ENCODE peak calls at places on chromosomes 3 and 15, in nine cellular contexts. E is fibroblast of lung; W is SK-N-SH; S is lower lobe of right lung; D is CD4-positive, CD25-positive, alpha-beta regulatory T cell; Q is gastrocnemius medialis; R is upper lobe of right lung; F is SJSA1; J is PC-3. L is an unnamed sample.

GRCh38 chr15:81419304-81419943 is 45.4 kb upstream of the TMC3 start:
- DNase-seq in E (peak; percentile 56), W (no peak), S (no peak), D (no peak), Q (no peak), R (no peak), F (no peak), J (peak; percentile 68), L (no peak)

GRCh38 chr15:39593071-39594055 is 12.5 kb downstream of the THBS1 start:
- DNase-seq in E (peak; percentile 3), W (no peak), S (no peak), D (no peak), Q (no peak), R (no peak), F (no peak), J (peak; percentile 1), L (no peak)

GRCh38 chr3:184300377-184300717 is 1.3 kb downstream of the PSMD2 start:
- DNase-seq in E (peak; percentile 72), W (no peak), S (no peak), D (no peak), Q (no peak), R (no peak), F (no peak), J (peak; percentile 86), L (no peak)

GRCh38 chr15:87871738-87872315 is 384.7 kb downstream of the NTRK3 start:
- DNase-seq in E (peak; percentile 45), W (no peak), S (no peak), D (no peak), Q (no peak), R (no peak), F (no peak), J (no peak), L (no peak)

GRCh38 chr3:20225769-20226168 is 39.8 kb upstream of the SGO1 start:
- DNase-seq in E (peak; percentile 22), W (peak; percentile 28), S (no peak), D (no peak), Q (no peak), R (no peak), F (no peak), J (peak; percentile 61), L (no peak)

GRCh38 chr15:59158701-59159034 is 48.0 kb upstream of the LDHAL6B start:
- DNase-seq in E (no peak), W (no peak), S (peak; percentile 84), D (no peak), Q (no peak), R (peak; percentile 82), F (no peak), J (no peak), L (no peak)

GRCh38 chr15:92463352-92463751 is 69.7 kb downstream of the ST8SIA2 start:
- DNase-seq in E (no peak), W (no peak), S (no peak), D (no peak), Q (no peak), R (no peak), F (no peak), J (no peak), L (no peak)

GRCh38 chr3:101849714-101850326 is 506 bp downstream of the NFKBIZ start:
- DNase-seq in E (no peak), W (peak; percentile 76), S (peak; percentile 76), D (peak; percentile 42), Q (no peak), R (peak; percentile 82), F (no peak), J (peak; percentile 39), L (peak; percentile 73)

GRCh38 chr3:166837535-166837934 is 542.6 kb downstream of the ZBBX start:
- DNase-seq in E (no peak), W (peak; percentile 24), S (no peak), D (no peak), Q (no peak), R (no peak), F (no peak), J (peak; percentile 66), L (no peak)

GRCh38 chr15:73987646-73988045 is 4.4 kb downstream of the STOML1 start:
- DNase-seq in E (no peak), W (no peak), S (no peak), D (no peak), Q (no peak), R (no peak), F (no peak), J (no peak), L (no peak)

GRCh38 chr3:129046037-129046731 is 14.4 kb upstream of the GP9 start:
- DNase-seq in E (no peak), W (no peak), S (no peak), D (no peak), Q (no peak), R (no peak), F (no peak), J (no peak), L (no peak)

GRCh38 chr15:70050447-70050846 is 47.3 kb downstream of the TLE3 start:
- DNase-seq in E (no peak), W (no peak), S (no peak), D (no peak), Q (no peak), R (no peak), F (no peak), J (no peak), L (peak; percentile 8)

GRCh38 chr3:152556731-152557254 is 278.1 kb upstream of the P2RY1 start:
- DNase-seq in E (peak; percentile 59), W (no peak), S (no peak), D (no peak), Q (peak; percentile 22), R (no peak), F (no peak), J (peak; percentile 10), L (no peak)

GRCh38 chr3:81451611-81452010 is 309.8 kb downstream of the GBE1 start:
- DNase-seq in E (peak; percentile 74), W (no peak), S (no peak), D (no peak), Q (no peak), R (no peak), F (no peak), J (peak; percentile 94), L (no peak)

GRCh38 chr3:141556034-141556433 is 69.2 kb downstream of the RASA2 start:
- DNase-seq in E (peak; percentile 46), W (no peak), S (no peak), D (no peak), Q (no peak), R (no peak), F (no peak), J (no peak), L (no peak)

GRCh38 chr3:112813723-112814171 is 32.9 kb downstream of the CD200R1L start:
- DNase-seq in E (peak; percentile 78), W (no peak), S (peak; percentile 51), D (no peak), Q (peak; percentile 4), R (no peak), F (no peak), J (no peak), L (no peak)

GRCh38 chr15:43492673-43493601 is at the start of gene TP53BP1:
- DNase-seq in E (peak; percentile 96), W (peak; percentile 92), S (peak; percentile 99), D (peak; percentile 94), Q (peak; percentile 96), R (peak; percentile 98), F (peak; percentile 95), J (peak; percentile 94), L (peak; percentile 99)

GRCh38 chr3:47370887-47371697 is 9.7 kb upstream of the PTPN23 start:
- DNase-seq in E (no peak), W (peak; percentile 81), S (no peak), D (peak; percentile 11), Q (no peak), R (no peak), F (no peak), J (no peak), L (no peak)

GRCh38 chr3:48411041-48411588 is 18.8 kb downstream of the PLXNB1 start:
- DNase-seq in E (no peak), W (peak; percentile 9), S (peak; percentile 26), D (no peak), Q (no peak), R (no peak), F (no peak), J (no peak), L (peak; percentile 49)

GRCh38 chr3:133058831-133059230 is 20.6 kb downstream of the TMEM108 start:
- DNase-seq in E (no peak), W (no peak), S (no peak), D (no peak), Q (no peak), R (no peak), F (no peak), J (no peak), L (no peak)

GRCh38 chr15:25192651-25193050 is 237.9 kb downstream of the SNRPN start:
- DNase-seq in E (no peak), W (no peak), S (no peak), D (no peak), Q (no peak), R (no peak), F (no peak), J (no peak), L (no peak)
- H3K9me3 ChIP-seq in E (no peaks in the 10 kb centered on the region), W (no peaks in the 10 kb centered on the region), S (peaks cover 10% of the 10 kb centered on the region), D (no peaks in the 10 kb centered on the region), Q (no peaks in the 10 kb centered on the region), R (no peaks in the 10 kb centered on the region), F (peaks cover 26% of the 10 kb centered on the region), J (no peaks in the 10 kb centered on the region), L (peaks cover 35% of the 10 kb centered on the region)

GRCh38 chr15:25248583-25249235 is 190.1 kb downstream of the UBE3A start:
- DNase-seq in E (no peak), W (no peak), S (peak; percentile 30), D (no peak), Q (no peak), R (peak; percentile 54), F (no peak), J (no peak), L (peak; percentile 69)
- H3K9me3 ChIP-seq in E (no peaks in the 10 kb centered on the region), W (no peaks in the 10 kb centered on the region), S (peaks cover 16% of the 10 kb centered on the region), D (no peaks in the 10 kb centered on the region), Q (no peaks in the 10 kb centered on the region), R (no peaks in the 10 kb centered on the region), F (no peaks in the 10 kb centered on the region), J (peaks cover 6% of the 10 kb centered on the region), L (peaks cover 23% of the 10 kb centered on the region)

DNA sequence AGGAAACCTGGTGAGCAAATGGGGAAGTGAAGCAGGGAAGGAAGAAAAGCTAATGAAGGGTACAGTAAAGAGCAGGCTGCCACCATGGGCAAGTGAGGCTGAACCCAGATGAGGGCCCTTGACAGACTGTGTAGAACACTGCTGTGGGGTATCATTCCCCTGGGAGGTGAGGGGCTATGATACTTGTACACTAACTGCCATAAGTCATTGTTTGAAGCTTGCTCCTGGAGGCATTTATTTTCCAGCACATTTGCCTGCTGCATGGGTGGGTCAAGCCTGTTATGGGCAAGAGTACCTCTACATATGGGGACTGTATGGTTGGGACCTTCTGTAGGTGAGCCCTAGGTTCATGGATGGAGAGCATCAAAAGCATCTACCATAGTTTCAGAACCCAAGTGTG is 57.4 kb downstream of the POMGNT2 start:
- DNase-seq in E (no peak), W (no peak), S (no peak), D (no peak), Q (no peak), R (no peak), F (no peak), J (no peak), L (no peak)
- H3K9me3 ChIP-seq in E (no peaks in the 10 kb centered on the region), W (no peaks in the 10 kb centered on the region), S (peaks cover 42% of the 10 kb centered on the region), D (peaks cover 20% of the 10 kb centered on the region), Q (no peaks in the 10 kb centered on the region), R (peaks cover 18% of the 10 kb centered on the region), F (peaks cover 2% of the 10 kb centered on the region), J (peaks cover 12% of the 10 kb centered on the region), L (peaks cover 27% of the 10 kb centered on the region)

DNA sequence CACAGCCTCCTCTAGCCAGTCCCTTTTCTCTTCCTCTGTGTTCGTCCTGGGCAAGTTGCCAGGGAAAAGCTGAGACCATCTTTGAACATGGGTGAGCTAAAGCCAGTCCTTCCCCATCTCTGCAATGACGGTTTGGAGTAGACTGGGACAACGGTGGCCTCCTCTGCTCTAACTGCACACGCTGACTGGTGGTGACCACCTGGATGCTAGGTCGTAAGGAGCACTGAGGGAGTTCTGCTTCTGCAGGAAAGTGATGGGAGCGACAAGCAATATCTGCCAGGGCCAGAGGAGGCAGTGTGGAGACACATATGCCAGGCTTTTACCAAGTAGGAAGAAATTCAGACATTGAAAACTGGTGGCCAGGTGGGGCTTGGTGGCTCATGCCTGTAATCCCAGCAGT is 111.7 kb downstream of the NUP210 start:
- DNase-seq in E (peak; percentile 27), W (peak; percentile 74), S (peak; percentile 44), D (no peak), Q (no peak), R (no peak), F (no peak), J (peak; percentile 72), L (no peak)
- H3K9me3 ChIP-seq in E (no peaks in the 10 kb centered on the region), W (no peaks in the 10 kb centered on the region), S (no peaks in the 10 kb centered on the region), D (no peaks in the 10 kb centered on the region), Q (no peaks in the 10 kb centered on the region), R (no peaks in the 10 kb centered on the region), F (no peaks in the 10 kb centered on the region), J (no peaks in the 10 kb centered on the region), L (no peaks in the 10 kb centered on the region)